ENCODE peak calls at places on chromosomes 7 and 10, in nine cellular contexts. C, R, P, Q, K, Y, V, N and T are unnamed samples.

GRCh38 chr7:2941201-2941859 is 97.2 kb upstream of the GNA12 start:
- DNase-seq in C (no peak), R (peak), P (no peak), Q (peak), K (no peak), Y (no peak), V (no peak), N (no peak), T (peak)

GRCh38 chr7:16347461-16348192 is 73.7 kb downstream of the CRPPA start:
- DNase-seq in C (peak), R (no peak), P (peak), Q (no peak), K (no peak), Y (no peak), V (no peak), N (no peak), T (no peak)

GRCh38 chr10:87660484-87661133 is 931 bp downstream of the PAPSS2 start:
- DNase-seq in C (no peak), R (no peak), P (no peak), Q (no peak), K (no peak), Y (peak), V (no peak), N (no peak), T (no peak)

GRCh38 chr7:158327571-158328180 is 259.9 kb downstream of the PTPRN2 start:
- DNase-seq in C (no peak), R (no peak), P (no peak), Q (no peak), K (no peak), Y (no peak), V (no peak), N (no peak), T (no peak)

GRCh38 chr7:155440018-155440410 is 17.9 kb upstream of the EN2 start:
- DNase-seq in C (no peak), R (no peak), P (no peak), Q (no peak), K (no peak), Y (no peak), V (no peak), N (no peak), T (no peak)

GRCh38 chr7:50959991-50960390 is 177.3 kb upstream of the GRB10 start:
- DNase-seq in C (no peak), R (no peak), P (no peak), Q (no peak), K (no peak), Y (no peak), V (no peak), N (no peak), T (no peak)

GRCh38 chr10:11673346-11674330 is 62.2 kb upstream of the USP6NL start:
- DNase-seq in C (no peak), R (no peak), P (no peak), Q (no peak), K (no peak), Y (no peak), V (no peak), N (no peak), T (no peak)

GRCh38 chr7:104362756-104363155 is 34.4 kb downstream of the LHFPL3 start:
- DNase-seq in C (peak), R (no peak), P (no peak), Q (no peak), K (no peak), Y (no peak), V (no peak), N (no peak), T (no peak)